ENCODE peak calls at places on chromosomes 1 and 21, in seven cellular contexts. Y is OCI-LY7; L is stimulated activated naive B cell treated with anti-CD40 and anti-IgM and Interleukin-4, amounts not matched to agents 10 μg/mL and 1 μg/mL and 100 μg/mL, for 72 hours; O is ACHN; N is sciatic nerve; P is coronary artery; M is mesenteric fat pad. C is an unnamed sample.

GRCh38 chr1:197618065-197618464 is 157.2 kb downstream of the DENND1B start:
- DNase-seq in N (no peak), M (no peak), P (no peak), O (no peak), L (no peak), Y (no peak), C (no peak)

GRCh38 chr1:67524143-67525052 is 94.2 kb upstream of the SERBP1 start:
- DNase-seq in Y (no peak), N (no peak), M (no peak), P (no peak), O (peak), L (no peak), C (no peak)

GRCh38 chr1:41850029-41850428 is 68.7 kb downstream of the HIVEP3 start:
- DNase-seq in L (no peak), O (no peak), P (no peak), Y (no peak), M (no peak), N (no peak), C (no peak)

GRCh38 chr1:44050261-44050660 is 19.0 kb upstream of the SLC6A9 start:
- DNase-seq in P (no peak), M (no peak), L (no peak), N (no peak), Y (no peak), O (no peak), C (no peak)

GRCh38 chr1:13748610-13749505 is 48.9 kb downstream of the PRDM2 start:
- DNase-seq in N (peak), O (peak), Y (peak), L (peak), M (peak), P (peak), C (peak)

GRCh38 chr1:9960705-9961562 is 17.7 kb downstream of the NMNAT1 start:
- DNase-seq in M (no peak), L (peak), Y (peak), O (no peak), P (no peak), N (no peak), C (no peak)

GRCh38 chr1:41241748-41242644 is at the start of gene SCMH1:
- DNase-seq in N (peak), M (no peak), O (peak), L (peak), P (no peak), Y (peak), C (peak)

GRCh38 chr1:114832057-114832456 is 22.6 kb upstream of the SYCP1 start:
- DNase-seq in P (no peak), O (no peak), L (no peak), Y (no peak), M (no peak), N (no peak), C (no peak)

GRCh38 chr1:7478797-7479499 is 292.1 kb upstream of the VAMP3 start:
- DNase-seq in Y (no peak), P (no peak), O (no peak), M (no peak), L (no peak), N (peak), C (no peak)

GRCh38 chr1:105608713-105609112 is 1447.8 kb upstream of the PRMT6 start:
- DNase-seq in N (no peak), L (no peak), Y (no peak), P (no peak), M (no peak), O (peak), C (peak)

GRCh38 chr1:79497193-79497773 is 490.8 kb upstream of the ADGRL4 start:
- DNase-seq in M (no peak), Y (peak), O (peak), L (no peak), N (no peak), P (no peak), C (peak)

GRCh38 chr1:109089242-109090015 is 1.1 kb upstream of the TMEM167B start:
- DNase-seq in L (no peak), M (no peak), N (peak), Y (peak), P (no peak), O (peak), C (peak)

GRCh38 chr1:36096500-36097412 is 8.1 kb downstream of the ADPRS start:
- DNase-seq in P (peak), M (no peak), Y (peak), N (no peak), O (peak), L (no peak), C (no peak)

GRCh38 chr1:154767315-154768240 is 102.5 kb downstream of the KCNN3 start:
- DNase-seq in Y (no peak), N (peak), O (no peak), L (no peak), P (no peak), M (peak), C (no peak)

GRCh38 chr1:85109475-85109874 is 61.2 kb upstream of the MCOLN3 start:
- DNase-seq in M (no peak), O (peak), Y (peak), L (no peak), N (peak), P (no peak), C (peak)

GRCh38 chr1:163056832-163057231 is 12.3 kb upstream of the RGS4 start:
- DNase-seq in N (no peak), P (no peak), L (no peak), M (no peak), Y (no peak), O (no peak), C (no peak)

GRCh38 chr1:231091853-231092301 is 51.8 kb upstream of the FAM89A start:
- DNase-seq in P (no peak), M (no peak), L (no peak), Y (peak), N (no peak), O (peak), C (no peak)

GRCh38 chr1:16903054-16903453 is 7.3 kb downstream of the RNU1-2 start:
- DNase-seq in M (no peak), L (no peak), P (no peak), N (no peak), Y (peak), O (peak), C (no peak)

GRCh38 chr1:48177257-48177656 is 45.3 kb upstream of the SLC5A9 start:
- DNase-seq in P (no peak), M (no peak), N (no peak), Y (no peak), L (no peak), O (no peak), C (no peak)

GRCh38 chr21:31673513-31673912 is 14.0 kb downstream of the SOD1 start:
- DNase-seq in N (no peak), M (no peak), O (no peak), Y (no peak), P (no peak), L (no peak), C (no peak)

GRCh38 chr1:30820249-30820648 is 62.7 kb upstream of the LAPTM5 start:
- DNase-seq in O (no peak), P (no peak), L (no peak), Y (no peak), N (no peak), M (no peak), C (no peak)

GRCh38 chr21:17780539-17780938 is 38.6 kb downstream of the C21orf91 start:
- DNase-seq in N (no peak), M (no peak), O (no peak), P (no peak), Y (peak), L (peak), C (no peak)

GRCh38 chr1:172163479-172164215 is 256.8 kb upstream of the C1orf105 start:
- DNase-seq in O (peak), L (no peak), P (no peak), Y (no peak), N (no peak), M (no peak), C (no peak)

GRCh38 chr1:150484431-150484830 is 2.8 kb upstream of the TARS2 start:
- DNase-seq in N (no peak), L (no peak), P (no peak), O (peak), M (no peak), Y (no peak), C (peak)

GRCh38 chr1:207672525-207673130 is 27.7 kb downstream of the CR1L start:
- DNase-seq in N (no peak), L (no peak), M (no peak), Y (peak), O (no peak), P (no peak), C (peak)

GRCh38 chr1:30417701-30418425 is 305.5 kb downstream of the MATN1 start:
- DNase-seq in M (no peak), O (no peak), Y (no peak), P (peak), L (no peak), N (no peak), C (no peak)

GRCh38 chr1:212916395-212917133 is 33.8 kb upstream of the VASH2 start:
- DNase-seq in L (no peak), Y (no peak), M (no peak), P (no peak), N (peak), O (no peak), C (no peak)

GRCh38 chr21:25636727-25637126 is 2.3 kb upstream of the JAM2 start:
- DNase-seq in M (no peak), Y (no peak), N (no peak), L (no peak), P (no peak), O (no peak), C (no peak)

GRCh38 chr1:4932666-4933065 is 278.3 kb downstream of the AJAP1 start:
- DNase-seq in M (no peak), O (no peak), Y (no peak), L (no peak), P (no peak), N (no peak), C (no peak)

GRCh38 chr1:247103777-247104591 is at the start of gene ZNF669:
- DNase-seq in O (peak), N (peak), L (peak), M (peak), Y (peak), P (peak), C (peak)

GRCh38 chr1:32334274-32334861 is 1.7 kb downstream of the MARCKSL1 start:
- DNase-seq in P (no peak), M (no peak), L (no peak), O (no peak), N (no peak), Y (peak), C (no peak)

GRCh38 chr1:209758360-209758759 is 2.5 kb downstream of the TRAF3IP3 start:
- DNase-seq in N (no peak), Y (no peak), O (no peak), P (no peak), M (no peak), L (no peak), C (no peak)

C was measured in RWPE1.